ENCODE peak calls at places on chromosomes 11 and 22, in ten cellular contexts. E, O, J, L, W, B, F, Q, X and D are unnamed samples.
A peak's percentile ranks its signal among the peaks of the same experiment; 100 is the strongest.

GRCh38 chr11:71936825-71937224 is 8.0 kb downstream of the RNF121 start:
- DNase-seq in W (no peak), X (peak; percentile 69), L (no peak), B (no peak), F (no peak), E (no peak), J (no peak), O (no peak), Q (no peak), D (peak; percentile 52)

GRCh38 chr11:132941761-132942160 is 590.5 kb downstream of the OPCML start:
- DNase-seq in B (no peak), F (no peak), J (no peak), Q (no peak), E (no peak), O (no peak), X (no peak), W (no peak), L (no peak), D (no peak)

GRCh38 chr22:30182833-30183232 is 63.7 kb downstream of the LIF start:
- DNase-seq in O (no peak), E (no peak), B (no peak), W (no peak), Q (no peak), X (no peak), J (no peak), F (no peak), L (no peak), D (no peak)

GRCh38 chr11:19853016-19853415 is 140.4 kb downstream of the NAV2 start:
- DNase-seq in B (no peak), W (no peak), F (no peak), X (no peak), L (no peak), O (no peak), E (no peak), J (no peak), Q (no peak), D (peak; percentile 44)

GRCh38 chr22:48431536-48432315 is 1395.9 kb downstream of the BRD1 start:
- DNase-seq in O (no peak), J (no peak), W (peak; percentile 11), Q (no peak), B (no peak), F (no peak), L (no peak), E (no peak), X (no peak), D (no peak)

GRCh38 chr11:15222777-15223176 is 108.1 kb downstream of the INSC start:
- DNase-seq in E (no peak), B (no peak), L (no peak), W (no peak), O (no peak), J (no peak), X (no peak), Q (no peak), F (no peak), D (no peak)

GRCh38 chr11:64251986-64252837 is 882 bp downstream of the PLCB3 start:
- DNase-seq in W (peak; percentile 74), O (no peak), E (no peak), X (no peak), F (peak; percentile 90), L (peak; percentile 89), Q (no peak), B (peak; percentile 52), J (no peak), D (peak; percentile 44)

GRCh38 chr11:64918056-64918455 is 1.0 kb upstream of the ATG2A start:
- DNase-seq in J (no peak), F (no peak), L (no peak), X (peak; percentile 63), O (no peak), W (no peak), B (peak; percentile 33), Q (no peak), E (no peak), D (peak; percentile 50)

GRCh38 chr11:82523141-82523540 is 210.5 kb downstream of the FAM181B start:
- DNase-seq in E (no peak), B (peak; percentile 66), X (no peak), L (no peak), J (no peak), F (no peak), W (no peak), O (peak; percentile 15), Q (peak; percentile 18), D (no peak)

GRCh38 chr11:64792482-64792881 is 10.5 kb downstream of the MAP4K2 start:
- DNase-seq in Q (no peak), F (no peak), X (no peak), J (no peak), E (no peak), L (no peak), W (no peak), B (no peak), O (no peak), D (no peak)

GRCh38 chr11:21909145-21909544 is 283.7 kb upstream of the ANO5 start:
- DNase-seq in F (no peak), B (no peak), L (no peak), W (no peak), J (no peak), E (no peak), X (no peak), Q (no peak), O (no peak), D (no peak)

GRCh38 chr11:2580444-2581050 is 119.2 kb downstream of the KCNQ1OT1 start:
- DNase-seq in E (peak; percentile 63), W (no peak), X (no peak), L (peak; percentile 37), O (no peak), F (peak; percentile 29), J (no peak), Q (peak; percentile 15), B (no peak), D (no peak)

GRCh38 chr11:73311394-73311869 is 3.4 kb downstream of the ARHGEF17 start:
- DNase-seq in W (no peak), X (no peak), J (no peak), F (no peak), Q (no peak), L (no peak), E (no peak), B (no peak), O (no peak), D (no peak)

GRCh38 chr11:5808500-5809121 is at the start of gene OR52N2:
- DNase-seq in F (no peak), E (no peak), Q (peak; percentile 38), J (no peak), W (peak; percentile 20), B (peak; percentile 84), O (peak; percentile 88), X (peak; percentile 81), L (peak; percentile 54), D (peak; percentile 83)
- TF ChIP-seq CTCF in F (peak; percentile 62), E (peak; percentile 72), Q (peak; percentile 69), J (peak; percentile 70), W (peak; percentile 53), B (peak; percentile 94), O (peak; percentile 75), X (peak; percentile 89), L (peak; percentile 85), D (peak; percentile 82)

DNA sequence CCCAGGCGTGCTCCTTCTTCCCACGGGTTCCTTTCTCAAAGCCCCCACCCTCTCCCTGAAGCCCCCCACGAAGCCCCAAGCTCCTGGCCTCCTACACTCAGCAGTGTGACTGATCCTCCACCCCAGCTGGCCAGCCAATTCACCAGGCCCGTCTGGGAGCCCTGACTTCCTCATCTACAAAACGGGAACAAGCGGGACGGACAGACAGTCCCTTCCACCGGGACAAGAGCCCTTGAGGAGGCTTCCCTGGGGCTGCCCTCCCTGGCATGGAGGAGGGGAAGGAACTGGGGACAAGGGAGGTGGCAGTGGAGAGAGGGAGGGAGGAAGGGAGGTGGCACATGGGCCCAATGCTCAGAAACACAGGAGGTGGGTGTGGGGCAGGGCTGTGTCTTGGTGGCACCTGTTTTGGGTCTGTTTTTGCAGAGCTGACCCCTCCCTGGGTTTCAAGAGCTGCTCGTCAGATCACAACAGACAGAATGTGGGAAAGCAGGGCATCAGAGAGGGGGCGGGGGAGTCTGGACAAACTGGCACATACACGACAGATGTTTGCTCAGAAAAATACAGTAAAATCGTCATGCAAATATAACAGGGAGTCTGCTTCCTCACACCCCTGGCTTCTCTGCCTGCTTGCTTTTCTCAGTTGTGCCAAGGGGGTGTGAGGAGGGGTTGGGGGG is 56.8 kb downstream of the ELFN2 start:
- DNase-seq in F (no peak), X (no peak), O (peak; percentile 39), B (no peak), W (no peak), Q (no peak), E (peak; percentile 78), J (no peak), L (no peak), D (no peak)
- H3K4me3 ChIP-seq in F (no peak overlapping the region), X (no peak overlapping the region), O (no peak overlapping the region), B (no peak overlapping the region), W (no peak overlapping the region), Q (no peak overlapping the region), E (no peak overlapping the region), J (no peak overlapping the region), L (no peak overlapping the region), D (no peak overlapping the region)

GRCh38 chr22:19943665-19944026 is 2.0 kb upstream of the TXNRD2 start:
- DNase-seq in O (no peak), F (peak; percentile 47), W (no peak), L (no peak), X (peak; percentile 35), Q (no peak), B (no peak), E (peak; percentile 73), J (no peak), D (peak; percentile 77)
- TF ChIP-seq CTCF in O (peak; percentile 7), F (no peak), W (peak; percentile 59), L (no peak), X (no peak), Q (no peak), B (no peak), E (no peak), J (peak; percentile 9), D (peak; percentile 15)

GRCh38 chr11:95132956-95133355 is 43.3 kb downstream of the ENDOD1 start:
- DNase-seq in F (no peak), L (no peak), O (no peak), W (no peak), J (no peak), E (no peak), B (no peak), X (no peak), Q (no peak), D (no peak)

GRCh38 chr11:95135880-95136279 is 46.2 kb downstream of the ENDOD1 start:
- DNase-seq in L (no peak), W (no peak), O (no peak), F (no peak), Q (no peak), E (no peak), B (no peak), J (no peak), X (no peak), D (no peak)

GRCh38 chr11:95137299-95137698 is 47.7 kb downstream of the ENDOD1 start:
- DNase-seq in E (no peak), J (no peak), F (no peak), B (no peak), O (no peak), X (no peak), Q (no peak), W (no peak), L (no peak), D (no peak)

GRCh38 chr11:95135155-95135554 is 45.5 kb downstream of the ENDOD1 start:
- DNase-seq in B (no peak), J (no peak), E (no peak), X (no peak), Q (no peak), F (no peak), L (no peak), W (no peak), O (no peak), D (no peak)

DNA sequence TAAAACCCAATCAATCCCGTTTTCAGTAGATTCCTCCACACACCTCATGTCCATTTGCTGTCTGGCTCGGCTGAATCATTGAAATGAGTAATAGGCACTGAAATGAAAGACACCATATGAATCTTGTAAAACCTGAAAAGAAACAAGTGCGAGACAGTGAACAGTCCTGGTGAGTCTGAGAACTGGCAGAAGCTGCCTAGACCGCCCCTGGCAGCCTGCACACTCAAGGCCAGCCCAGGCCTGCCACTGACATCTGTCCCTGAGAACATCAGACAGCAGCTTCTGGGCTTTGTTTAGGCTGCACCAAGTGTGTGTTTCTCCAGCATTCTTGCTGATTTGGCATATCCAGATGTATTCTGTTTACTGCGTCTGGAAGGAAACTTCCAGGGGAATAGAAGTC is 44.8 kb downstream of the ENDOD1 start:
- DNase-seq in J (no peak), X (peak; percentile 58), W (no peak), Q (peak; percentile 34), E (no peak), F (no peak), B (no peak), L (no peak), O (no peak), D (peak; percentile 89)
- H3K4me3 ChIP-seq in J (no peak overlapping the region), X (no peak overlapping the region), W (no peak overlapping the region), Q (no peak overlapping the region), E (no peak overlapping the region), F (no peak overlapping the region), B (no peak overlapping the region), L (no peak overlapping the region), O (no peak overlapping the region), D (no peak overlapping the region)